ENCODE peak calls at places on chromosomes 4 and X, in five cellular contexts. Q, G, N, T and X are unnamed samples. For H3K4me1, the result is how much of the 10 kb centered on the place peaks cover.

GRCh38 chrX:38985375-38985774 is 184.1 kb downstream of the MID1IP1 start:
- DNase-seq in T (no peak), N (no peak), Q (peak), G (peak), X (no peak)

GRCh38 chr4:183107891-183108459 is 8.9 kb downstream of the WWC2 start:
- DNase-seq in T (no peak), G (no peak), N (no peak), Q (peak), X (no peak)

GRCh38 chr4:646460-646859 is 21.1 kb downstream of the PDE6B start:
- DNase-seq in G (no peak), Q (no peak), N (no peak), T (no peak), X (no peak)

GRCh38 chr4:949656-950055 is 17.4 kb downstream of the TMEM175 start:
- DNase-seq in Q (no peak), G (no peak), N (no peak), T (no peak), X (no peak)

GRCh38 chrX:150465856-150466775 is 102.3 kb upstream of the MTM1 start:
- DNase-seq in T (no peak), G (no peak), Q (no peak), N (no peak), X (no peak)

GRCh38 chr4:153619811-153620210 is 64.3 kb upstream of the TLR2 start:
- DNase-seq in G (no peak), N (no peak), T (no peak), Q (no peak), X (no peak)

GRCh38 chr4:94813221-94813620 is 55.5 kb downstream of the BMPR1B start:
- DNase-seq in N (no peak), Q (no peak), T (no peak), G (no peak), X (no peak)

GRCh38 chr4:173538148-173538902 is 8.3 kb upstream of the HAND2 start:
- DNase-seq in Q (no peak), T (no peak), N (no peak), G (no peak), X (no peak)

GRCh38 chr4:85086721-85087120 is 120.2 kb upstream of the WDFY3 start:
- DNase-seq in T (no peak), G (no peak), N (no peak), Q (no peak), X (no peak)

GRCh38 chr4:109496875-109497274 is 63.2 kb upstream of the MCUB start:
- DNase-seq in N (no peak), G (no peak), Q (no peak), T (no peak), X (no peak)

GRCh38 chr4:26176621-26177121 is 144.1 kb upstream of the RBPJ start:
- DNase-seq in Q (peak), G (no peak), T (no peak), N (no peak), X (no peak)

GRCh38 chrX:10819973-10820372 is 199.6 kb upstream of the MID1 start:
- DNase-seq in G (no peak), T (no peak), Q (no peak), N (no peak), X (no peak)

GRCh38 chr4:88187766-88188165 is 29.3 kb upstream of the ABCG2 start:
- DNase-seq in N (no peak), G (no peak), T (no peak), Q (peak), X (no peak)

GRCh38 chr4:137599766-137600165 is 67.5 kb upstream of the PCDH18 start:
- DNase-seq in T (no peak), N (no peak), Q (no peak), G (no peak), X (no peak)

GRCh38 chr4:40737882-40738281 is 11.9 kb upstream of the NSUN7 start:
- DNase-seq in G (no peak), Q (no peak), T (no peak), N (no peak), X (no peak)

GRCh38 chr4:67522851-67523671 is 22.2 kb downstream of the CENPC start:
- DNase-seq in T (no peak), G (peak), Q (peak), N (no peak), X (no peak)

GRCh38 chr4:159175989-159176375 is 73.1 kb downstream of the RAPGEF2 start:
- DNase-seq in G (no peak), T (no peak), N (no peak), Q (no peak), X (no peak)
- H3K4me1 ChIP-seq in G (under half), T (under half), N (under half), Q (under half), X (under half)

GRCh38 chrX:43655961-43656494 is at the start of gene MAOA:
- DNase-seq in T (peak), Q (no peak), N (no peak), G (peak), X (peak)
- TF ChIP-seq POLR2A in T (no peak), Q (no peak), N (no peak), G (no peak), X (no peak)

DNA sequence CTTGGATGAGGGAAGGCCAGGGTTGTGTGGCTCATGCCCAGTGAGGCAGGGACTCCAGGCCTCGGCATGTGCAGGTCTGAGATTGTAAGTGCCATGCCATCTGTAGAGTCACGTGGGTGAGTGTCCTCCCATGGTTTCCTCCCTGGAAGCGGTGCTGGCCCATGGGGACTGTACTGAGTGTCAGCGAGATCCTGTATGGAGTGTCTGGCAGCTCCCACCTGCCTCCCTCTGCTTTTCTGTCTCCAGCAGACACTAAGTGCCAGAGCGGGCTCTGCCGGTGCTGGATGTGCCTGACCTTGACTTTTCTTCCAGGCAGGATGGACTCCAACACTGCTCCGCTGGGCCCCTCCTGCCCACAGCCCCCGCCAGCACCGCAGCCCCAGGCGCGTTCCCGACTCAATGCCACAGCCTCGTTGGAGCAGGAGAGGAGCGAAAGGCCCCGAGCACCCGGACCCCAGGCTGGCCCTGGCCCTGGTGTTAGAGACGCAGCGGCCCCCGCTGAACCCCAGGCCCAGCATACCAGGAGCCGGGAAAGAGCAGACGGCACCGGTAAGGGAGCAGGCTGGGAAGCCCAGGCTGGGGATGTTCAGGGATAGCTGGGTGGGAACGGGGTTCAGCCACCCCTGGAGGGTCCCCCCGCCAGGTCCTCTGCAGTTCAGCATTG is 7.6 kb downstream of the WFS1 start:
- DNase-seq in G (no peak), N (no peak), Q (no peak), T (no peak), X (peak)
- H3K4me1 ChIP-seq in G (under half), N (under half), Q (under half), T (half or more), X (under half)

DNA sequence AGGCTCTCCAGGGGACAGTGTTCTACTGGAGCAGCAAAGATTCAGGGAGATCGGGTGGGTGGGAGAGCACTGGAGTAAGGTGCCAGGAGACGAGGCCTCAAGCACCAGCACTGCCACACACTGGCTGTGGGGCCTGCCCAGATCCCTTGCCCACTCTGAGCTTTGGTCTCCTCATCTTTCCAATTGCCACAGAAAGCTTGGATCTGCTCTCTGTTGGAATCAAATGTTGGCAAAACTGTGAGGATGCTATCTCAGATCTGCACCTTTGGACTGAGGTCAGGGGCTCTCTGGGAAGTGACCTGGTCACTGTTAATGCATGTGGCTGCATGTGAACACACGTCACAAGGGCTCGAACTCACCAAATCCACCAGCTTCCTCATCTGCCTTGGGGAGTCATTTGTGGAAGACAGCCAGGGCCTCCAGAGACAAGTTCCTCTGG is 1.3 kb downstream of the RIPPLY1 start:
- DNase-seq in N (no peak), Q (no peak), T (no peak), G (no peak), X (no peak)
- TF ChIP-seq POLR2A in N (no peak), Q (no peak), T (no peak), G (no peak), X (no peak)